ENCODE peak calls at places on chromosomes 3 and 15, in seven cellular contexts. One of them, this sample, is unnamed.

GRCh38 chr3:66582721-66583141 is 81.9 kb upstream of the LRIG1 start:
- DNase-seq in NCI-H524: no peak
- DNase-seq in EL: peak
- DNase-seq in H7: no peak
- DNase-seq in NCI-H1436: no peak
- DNase-seq in kidney tubule cell: peak
- DNase-seq in activated CD4-positive, alpha-beta T cell treated with anti-CD3 and anti-CD28 coated beads, Interleukin-2, amount 10 ng/mL, durations not matched to agents 7 days and 5 days: peak
- DNase-seq in this sample: peak

GRCh38 chr15:100570735-100571363 is 31.1 kb downstream of the LINS1 start:
- DNase-seq in kidney tubule cell: no peak
- DNase-seq in activated CD4-positive, alpha-beta T cell treated with anti-CD3 and anti-CD28 coated beads, Interleukin-2, amount 10 ng/mL, durations not matched to agents 7 days and 5 days: no peak
- DNase-seq in EL: no peak
- DNase-seq in H7: no peak
- DNase-seq in NCI-H1436: no peak
- DNase-seq in NCI-H524: no peak
- DNase-seq in this sample: no peak

GRCh38 chr3:79983063-79983561 is 215.3 kb upstream of the ROBO1 start:
- DNase-seq in H7: no peak
- DNase-seq in NCI-H1436: no peak
- DNase-seq in activated CD4-positive, alpha-beta T cell treated with anti-CD3 and anti-CD28 coated beads, Interleukin-2, amount 10 ng/mL, durations not matched to agents 7 days and 5 days: no peak
- DNase-seq in NCI-H524: no peak
- DNase-seq in EL: no peak
- DNase-seq in kidney tubule cell: no peak
- DNase-seq in this sample: no peak

GRCh38 chr15:98599911-98600685 is 48.2 kb upstream of the IGF1R start:
- DNase-seq in H7: peak
- DNase-seq in NCI-H524: no peak
- DNase-seq in activated CD4-positive, alpha-beta T cell treated with anti-CD3 and anti-CD28 coated beads, Interleukin-2, amount 10 ng/mL, durations not matched to agents 7 days and 5 days: peak
- DNase-seq in kidney tubule cell: peak
- DNase-seq in NCI-H1436: no peak
- DNase-seq in EL: peak
- DNase-seq in this sample: peak

GRCh38 chr3:60594025-60594424 is 657.2 kb downstream of the FHIT start:
- DNase-seq in NCI-H1436: no peak
- DNase-seq in activated CD4-positive, alpha-beta T cell treated with anti-CD3 and anti-CD28 coated beads, Interleukin-2, amount 10 ng/mL, durations not matched to agents 7 days and 5 days: no peak
- DNase-seq in H7: no peak
- DNase-seq in NCI-H524: no peak
- DNase-seq in kidney tubule cell: no peak
- DNase-seq in EL: no peak
- DNase-seq in this sample: no peak

GRCh38 chr3:26236991-26237682 is 385.4 kb upstream of the LRRC3B start:
- DNase-seq in NCI-H524: no peak
- DNase-seq in kidney tubule cell: no peak
- DNase-seq in H7: no peak
- DNase-seq in NCI-H1436: no peak
- DNase-seq in EL: no peak
- DNase-seq in activated CD4-positive, alpha-beta T cell treated with anti-CD3 and anti-CD28 coated beads, Interleukin-2, amount 10 ng/mL, durations not matched to agents 7 days and 5 days: no peak
- DNase-seq in this sample: no peak

GRCh38 chr3:59981377-59981776 is 931.6 kb upstream of the CFAP20DC start:
- DNase-seq in kidney tubule cell: no peak
- DNase-seq in activated CD4-positive, alpha-beta T cell treated with anti-CD3 and anti-CD28 coated beads, Interleukin-2, amount 10 ng/mL, durations not matched to agents 7 days and 5 days: no peak
- DNase-seq in H7: no peak
- DNase-seq in NCI-H1436: no peak
- DNase-seq in EL: no peak
- DNase-seq in NCI-H524: no peak
- DNase-seq in this sample: peak

GRCh38 chr3:169771651-169772529 is 1.3 kb upstream of the MYNN start:
- DNase-seq in EL: peak
- DNase-seq in NCI-H524: peak
- DNase-seq in NCI-H1436: peak
- DNase-seq in activated CD4-positive, alpha-beta T cell treated with anti-CD3 and anti-CD28 coated beads, Interleukin-2, amount 10 ng/mL, durations not matched to agents 7 days and 5 days: peak
- DNase-seq in kidney tubule cell: peak
- DNase-seq in H7: peak
- DNase-seq in this sample: peak